ENCODE peak calls at places on chromosomes 13 and 19, in six cellular contexts. D is activated CD4-positive, alpha-beta T cell treated with anti-CD3 and anti-CD28 coated beads for 1 hour; I is glutamatergic neuron; V is stimulated activated CD4-positive, alpha-beta T cell treated with anti-CD3 and anti-CD28 coated beads, Interleukin-1b, Interleukin-23, amount 100 ng/mL, for 1 hour; O is choroid plexus epithelial cell; A is adrenal gland. S is an unnamed sample.

GRCh38 chr13:91805605-91806004 is 407.2 kb downstream of the GPC5 start:
- DNase-seq in A (no peak), I (no peak), O (peak), D (no peak), V (no peak), S (no peak)

GRCh38 chr19:50204811-50205675 is 1.6 kb downstream of the MYH14 start:
- DNase-seq in A (no peak), O (no peak), V (no peak), D (no peak), I (peak), S (peak)

GRCh38 chr13:43464578-43465264 is 322.1 kb downstream of the ENOX1 start:
- DNase-seq in O (no peak), A (no peak), V (no peak), I (no peak), D (no peak), S (no peak)

GRCh38 chr13:28100149-28101121 is at the start of gene FLT3:
- DNase-seq in D (no peak), V (no peak), O (peak), I (peak), A (no peak), S (no peak)

GRCh38 chr13:51502206-51502651 is 49.4 kb upstream of the INTS6 start:
- DNase-seq in I (no peak), D (no peak), O (no peak), V (no peak), A (no peak), S (no peak)

GRCh38 chr13:28684257-28684656 is 25.3 kb downstream of the POMP start:
- DNase-seq in D (no peak), V (no peak), I (peak), O (peak), A (no peak), S (peak)

GRCh38 chr13:94192576-94192975 is 286.9 kb downstream of the DCT start:
- DNase-seq in D (no peak), V (no peak), A (peak), I (peak), O (peak), S (peak)

GRCh38 chr19:35509018-35509652 is 4.3 kb downstream of the DMKN start:
- DNase-seq in I (no peak), A (no peak), V (no peak), D (no peak), O (peak), S (peak)

GRCh38 chr19:55251296-55252081 is 7.3 kb downstream of the PPP6R1 start:
- DNase-seq in A (no peak), D (peak), V (no peak), O (peak), I (no peak), S (no peak)

GRCh38 chr13:114047358-114047881 is 73.5 kb upstream of the C13orf46 start:
- DNase-seq in A (no peak), V (no peak), D (no peak), O (peak), I (no peak), S (peak)

GRCh38 chr19:51751655-51752054 is at the start of gene FPR1:
- DNase-seq in I (no peak), D (no peak), O (peak), A (no peak), V (no peak), S (peak)

GRCh38 chr19:792361-792885 is 4.8 kb upstream of the PTBP1 start:
- DNase-seq in O (no peak), I (no peak), V (no peak), A (no peak), D (no peak), S (no peak)

GRCh38 chr19:19943848-19944582 is 43.3 kb downstream of the ZNF93 start:
- DNase-seq in D (no peak), O (no peak), A (no peak), I (no peak), V (no peak), S (no peak)

GRCh38 chr19:42092350-42092749 is 16.4 kb downstream of the ZNF574 start:
- DNase-seq in O (no peak), D (peak), A (no peak), I (no peak), V (no peak), S (peak)

GRCh38 chr13:98033277-98034247 is 80.1 kb downstream of the IPO5 start:
- DNase-seq in D (no peak), V (no peak), O (peak), I (no peak), A (peak), S (peak)

GRCh38 chr13:97328222-97328790 is 105.7 kb upstream of the RAP2A start:
- DNase-seq in A (peak), I (peak), O (peak), D (no peak), V (no peak), S (no peak)

GRCh38 chr13:75512253-75512652 is 25.4 kb downstream of the COMMD6 start:
- DNase-seq in O (no peak), V (no peak), I (no peak), A (no peak), D (no peak), S (no peak)

GRCh38 chr19:39156230-39156890 is 30.8 kb downstream of the PAK4 start:
- DNase-seq in A (no peak), I (no peak), O (peak), V (no peak), D (no peak), S (peak)

GRCh38 chr19:4069331-4069959 is 2.7 kb upstream of the ZBTB7A start:
- DNase-seq in O (no peak), I (no peak), A (no peak), V (no peak), D (no peak), S (no peak)

GRCh38 chr19:46480409-46480808 is 9.0 kb upstream of the PNMA8A start:
- DNase-seq in O (peak), I (no peak), V (no peak), D (no peak), A (no peak), S (no peak)

GRCh38 chr13:113742000-113742441 is 17.0 kb upstream of the TMEM255B start:
- DNase-seq in O (peak), D (no peak), I (peak), V (no peak), A (no peak), S (peak)

GRCh38 chr13:75326173-75327131 is 155.5 kb downstream of the TBC1D4 start:
- DNase-seq in A (no peak), O (peak), I (no peak), V (no peak), D (peak), S (no peak)

GRCh38 chr19:55716531-55716930 is 21.7 kb downstream of the NLRP9 start:
- DNase-seq in D (no peak), A (no peak), O (no peak), I (no peak), V (no peak), S (no peak)

GRCh38 chr19:13023666-13024065 is 28.4 kb downstream of the NFIX start:
- DNase-seq in O (no peak), A (no peak), D (no peak), V (no peak), I (no peak), S (no peak)

GRCh38 chr13:53151692-53152421 is 123.2 kb downstream of the OLFM4 start:
- DNase-seq in V (no peak), D (no peak), A (peak), I (peak), O (peak), S (peak)

GRCh38 chr13:74978596-74978995 is 503.4 kb downstream of the TBC1D4 start:
- DNase-seq in D (no peak), O (no peak), A (no peak), V (no peak), I (no peak), S (no peak)

GRCh38 chr19:16571689-16572331 is 405 bp downstream of the SLC35E1 start:
- DNase-seq in V (no peak), D (no peak), I (no peak), O (peak), A (peak), S (no peak)

GRCh38 chr19:54317108-54317964 is 4.4 kb upstream of the LILRA5 start:
- DNase-seq in D (no peak), I (no peak), A (no peak), V (no peak), O (no peak), S (no peak)

GRCh38 chr13:47858042-47858677 is 142.9 kb downstream of the SUCLA2 start:
- DNase-seq in A (no peak), O (no peak), I (no peak), D (no peak), V (no peak), S (no peak)

GRCh38 chr13:74132152-74132767 is 1.9 kb downstream of the KLF12 start:
- DNase-seq in I (no peak), D (no peak), V (no peak), A (no peak), O (peak), S (no peak)

GRCh38 chr19:49344516-49345423 is 9.6 kb downstream of the CD37 start:
- DNase-seq in D (no peak), V (no peak), A (no peak), O (no peak), I (no peak), S (no peak)

GRCh38 chr19:42201489-42202289 is 15.8 kb downstream of the DEDD2 start:
- DNase-seq in D (no peak), O (no peak), A (peak), V (no peak), I (no peak), S (no peak)

GRCh38 chr19:17237747-17238706 is 7.7 kb downstream of the NR2F6 start:
- DNase-seq in A (no peak), V (no peak), O (no peak), D (no peak), I (no peak), S (no peak)

GRCh38 chr13:28628250-28628649 is 30.7 kb upstream of the POMP start:
- DNase-seq in O (no peak), V (no peak), I (no peak), A (no peak), D (no peak), S (no peak)

GRCh38 chr19:21496876-21497275 is 8.5 kb upstream of the ZNF429 start:
- DNase-seq in D (no peak), O (no peak), A (no peak), V (no peak), I (no peak), S (no peak)

GRCh38 chr19:38392707-38393308 is 4.3 kb downstream of the SPRED3 start:
- DNase-seq in V (no peak), A (no peak), I (no peak), O (peak), D (no peak), S (peak)

GRCh38 chr19:34428549-34429285 is 536 bp downstream of the UBA2 start:
- DNase-seq in V (no peak), O (peak), A (peak), I (peak), D (peak), S (peak)

GRCh38 chr19:17677002-17677401 is 11.2 kb downstream of the UNC13A start:
- DNase-seq in V (no peak), I (no peak), A (no peak), O (peak), D (no peak), S (peak)

GRCh38 chr13:26280295-26280694 is 26.4 kb downstream of the CDK8 start:
- DNase-seq in V (no peak), A (no peak), I (no peak), O (peak), D (no peak), S (no peak)

GRCh38 chr19:17658666-17659065 is 29.5 kb downstream of the UNC13A start:
- DNase-seq in D (no peak), O (peak), I (no peak), A (no peak), V (no peak), S (no peak)

S was measured in SW480.